ENCODE peak calls at places on chromosomes 1 and 21, in seven cellular contexts. W is GM06990; V is NCI-H1436; N is hepatocyte; D is stimulated activated CD4-positive, alpha-beta T cell treated with anti-CD3 and anti-CD28 coated beads, Interleukin-1b, Interleukin-23, amount 100 ng/mL, for 24 hours; X is RWPE1; O is epithelial cell of esophagus. F is an unnamed sample.

GRCh38 chr1:156809281-156809680 is 7.4 kb downstream of the SH2D2A start:
- DNase-seq in V (no peak), X (no peak), W (no peak), N (no peak), D (no peak), O (no peak), F (no peak)

GRCh38 chr21:34522284-34522683 is 10.3 kb upstream of the KCNE1 start:
- DNase-seq in V (no peak), W (no peak), N (no peak), X (no peak), D (no peak), O (no peak), F (peak; percentile 93)

GRCh38 chr1:239436286-239436685 is 49.9 kb downstream of the CHRM3 start:
- DNase-seq in N (no peak), W (no peak), O (no peak), V (no peak), X (no peak), D (no peak), F (no peak)

GRCh38 chr1:203536981-203537455 is 43.1 kb downstream of the OPTC start:
- DNase-seq in W (no peak), O (peak; percentile 90), N (peak; percentile 82), D (no peak), X (peak; percentile 53), V (no peak), F (peak; percentile 58)

GRCh38 chr1:54854376-54855020 is 32.5 kb downstream of the DHCR24 start:
- DNase-seq in W (no peak), N (peak; percentile 2), D (no peak), O (no peak), X (no peak), V (no peak), F (no peak)

GRCh38 chr1:3896396-3897000 is 3.6 kb downstream of the C1orf174 start:
- DNase-seq in W (no peak), N (no peak), V (no peak), X (no peak), O (no peak), D (no peak), F (no peak)

GRCh38 chr1:91054780-91055481 is 33.1 kb upstream of the ZNF644 start:
- DNase-seq in V (no peak), X (no peak), O (no peak), N (no peak), D (no peak), W (peak; percentile 38), F (no peak)

GRCh38 chr1:113103977-113104376 is 31.0 kb downstream of the LRIG2 start:
- DNase-seq in V (no peak), D (no peak), X (no peak), N (no peak), W (no peak), O (no peak), F (no peak)

GRCh38 chr1:12625276-12625675 is 7.3 kb upstream of the DHRS3 start:
- DNase-seq in D (no peak), W (no peak), V (no peak), N (no peak), X (no peak), O (no peak), F (no peak)

GRCh38 chr1:50183734-50184133 is 75.0 kb downstream of the ELAVL4 start:
- DNase-seq in O (no peak), W (no peak), V (no peak), D (no peak), N (no peak), X (no peak), F (no peak)

GRCh38 chr1:214364335-214364734 is 83.4 kb downstream of the SMYD2 start:
- DNase-seq in X (no peak), W (no peak), O (no peak), V (no peak), N (peak; percentile 16), D (no peak), F (no peak)

GRCh38 chr1:182791464-182792179 is 2.0 kb downstream of the NPL start:
- DNase-seq in O (no peak), V (no peak), N (no peak), X (no peak), D (no peak), W (no peak), F (no peak)

F was measured in HepG2.